ENCODE peak calls at places on chromosome 3, in ten cellular contexts. One of them, this sample, is unnamed.
A peak's percentile ranks its signal among the peaks of the same experiment; 100 is the strongest.

GRCh38 chr3:43161684-43162512 is 56.0 kb upstream of the POMGNT2 start:
- DNase-seq in neuronal stem cell: no peak
- DNase-seq in colonic mucosa: no peak
- DNase-seq in mammary epithelial cell: no peak
- DNase-seq in body of pancreas: no peak
- DNase-seq in OCI-LY7: peak; percentile 29
- DNase-seq in substantia nigra: no peak
- DNase-seq in upper lobe of right lung: no peak
- DNase-seq in ovary: no peak
- DNase-seq in dorsolateral prefrontal cortex: no peak
- DNase-seq in this sample: no peak

GRCh38 chr3:99767341-99767740 is 50.3 kb upstream of the CMSS1 start:
- DNase-seq in neuronal stem cell: no peak
- DNase-seq in colonic mucosa: no peak
- DNase-seq in mammary epithelial cell: no peak
- DNase-seq in body of pancreas: no peak
- DNase-seq in OCI-LY7: no peak
- DNase-seq in substantia nigra: no peak
- DNase-seq in upper lobe of right lung: no peak
- DNase-seq in ovary: no peak
- DNase-seq in dorsolateral prefrontal cortex: no peak
- DNase-seq in this sample: no peak

GRCh38 chr3:176867681-176868663 is 329.3 kb downstream of the TBL1XR1 start:
- DNase-seq in neuronal stem cell: no peak
- DNase-seq in colonic mucosa: peak; percentile 71
- DNase-seq in mammary epithelial cell: peak; percentile 68
- DNase-seq in body of pancreas: peak; percentile 38
- DNase-seq in OCI-LY7: no peak
- DNase-seq in substantia nigra: no peak
- DNase-seq in upper lobe of right lung: no peak
- DNase-seq in ovary: no peak
- DNase-seq in dorsolateral prefrontal cortex: no peak
- DNase-seq in this sample: no peak

GRCh38 chr3:33202581-33203457 is 15.8 kb downstream of the SUSD5 start:
- DNase-seq in neuronal stem cell: no peak
- DNase-seq in colonic mucosa: no peak
- DNase-seq in mammary epithelial cell: no peak
- DNase-seq in body of pancreas: no peak
- DNase-seq in OCI-LY7: no peak
- DNase-seq in substantia nigra: no peak
- DNase-seq in upper lobe of right lung: peak; percentile 68
- DNase-seq in ovary: no peak
- DNase-seq in dorsolateral prefrontal cortex: peak; percentile 63
- DNase-seq in this sample: no peak

GRCh38 chr3:30135190-30135589 is 471.2 kb upstream of the TGFBR2 start:
- DNase-seq in neuronal stem cell: no peak
- DNase-seq in colonic mucosa: no peak
- DNase-seq in mammary epithelial cell: no peak
- DNase-seq in body of pancreas: no peak
- DNase-seq in OCI-LY7: peak; percentile 22
- DNase-seq in substantia nigra: no peak
- DNase-seq in upper lobe of right lung: no peak
- DNase-seq in ovary: no peak
- DNase-seq in dorsolateral prefrontal cortex: no peak
- DNase-seq in this sample: no peak

GRCh38 chr3:31462050-31462569 is 70.6 kb upstream of the STT3B start:
- DNase-seq in neuronal stem cell: no peak
- DNase-seq in colonic mucosa: peak; percentile 47
- DNase-seq in mammary epithelial cell: peak; percentile 33
- DNase-seq in body of pancreas: no peak
- DNase-seq in OCI-LY7: peak; percentile 78
- DNase-seq in substantia nigra: no peak
- DNase-seq in upper lobe of right lung: no peak
- DNase-seq in ovary: no peak
- DNase-seq in dorsolateral prefrontal cortex: no peak
- DNase-seq in this sample: no peak

GRCh38 chr3:52683611-52684010 is 2.1 kb downstream of the PBRM1 start:
- DNase-seq in neuronal stem cell: no peak
- DNase-seq in colonic mucosa: no peak
- DNase-seq in mammary epithelial cell: no peak
- DNase-seq in body of pancreas: no peak
- DNase-seq in OCI-LY7: no peak
- DNase-seq in substantia nigra: no peak
- DNase-seq in upper lobe of right lung: peak; percentile 89
- DNase-seq in ovary: no peak
- DNase-seq in dorsolateral prefrontal cortex: no peak
- DNase-seq in this sample: no peak

GRCh38 chr3:4841783-4842440 is 137.3 kb upstream of the BHLHE40 start:
- DNase-seq in neuronal stem cell: no peak
- DNase-seq in colonic mucosa: no peak
- DNase-seq in mammary epithelial cell: peak; percentile 34
- DNase-seq in body of pancreas: no peak
- DNase-seq in OCI-LY7: no peak
- DNase-seq in substantia nigra: no peak
- DNase-seq in upper lobe of right lung: no peak
- DNase-seq in ovary: no peak
- DNase-seq in dorsolateral prefrontal cortex: no peak
- DNase-seq in this sample: no peak

GRCh38 chr3:101695779-101696372 is 9.4 kb upstream of the RPL24 start:
- DNase-seq in neuronal stem cell: peak; percentile 65
- DNase-seq in colonic mucosa: peak; percentile 45
- DNase-seq in mammary epithelial cell: peak; percentile 38
- DNase-seq in body of pancreas: no peak
- DNase-seq in OCI-LY7: peak; percentile 81
- DNase-seq in substantia nigra: no peak
- DNase-seq in upper lobe of right lung: no peak
- DNase-seq in ovary: no peak
- DNase-seq in dorsolateral prefrontal cortex: peak; percentile 57
- DNase-seq in this sample: no peak

GRCh38 chr3:37996785-37997301 is 6.3 kb downstream of the VILL start:
- DNase-seq in neuronal stem cell: peak; percentile 74
- DNase-seq in colonic mucosa: peak; percentile 91
- DNase-seq in mammary epithelial cell: peak; percentile 75
- DNase-seq in body of pancreas: peak; percentile 88
- DNase-seq in OCI-LY7: peak; percentile 84
- DNase-seq in substantia nigra: no peak
- DNase-seq in upper lobe of right lung: peak; percentile 73
- DNase-seq in ovary: peak; percentile 63
- DNase-seq in dorsolateral prefrontal cortex: peak; percentile 81
- DNase-seq in this sample: peak; percentile 64

GRCh38 chr3:73513260-73513659 is 111.5 kb downstream of the PDZRN3 start:
- DNase-seq in neuronal stem cell: no peak
- DNase-seq in colonic mucosa: peak; percentile 96
- DNase-seq in mammary epithelial cell: no peak
- DNase-seq in body of pancreas: peak; percentile 81
- DNase-seq in OCI-LY7: no peak
- DNase-seq in substantia nigra: no peak
- DNase-seq in upper lobe of right lung: no peak
- DNase-seq in ovary: no peak
- DNase-seq in dorsolateral prefrontal cortex: no peak
- DNase-seq in this sample: no peak

GRCh38 chr3:106542101-106542769 is 673.4 kb upstream of the CBLB start:
- DNase-seq in neuronal stem cell: peak; percentile 29
- DNase-seq in colonic mucosa: no peak
- DNase-seq in mammary epithelial cell: peak; percentile 25
- DNase-seq in body of pancreas: no peak
- DNase-seq in OCI-LY7: no peak
- DNase-seq in substantia nigra: no peak
- DNase-seq in upper lobe of right lung: no peak
- DNase-seq in ovary: no peak
- DNase-seq in dorsolateral prefrontal cortex: no peak
- DNase-seq in this sample: no peak

GRCh38 chr3:143120716-143121239 is 1.2 kb downstream of the CHST2 start:
- DNase-seq in neuronal stem cell: peak; percentile 32
- DNase-seq in colonic mucosa: peak; percentile 22
- DNase-seq in mammary epithelial cell: peak; percentile 40
- DNase-seq in body of pancreas: peak; percentile 12
- DNase-seq in OCI-LY7: no peak
- DNase-seq in substantia nigra: no peak
- DNase-seq in upper lobe of right lung: peak; percentile 68
- DNase-seq in ovary: no peak
- DNase-seq in dorsolateral prefrontal cortex: no peak
- DNase-seq in this sample: no peak

GRCh38 chr3:73100734-73101550 is 39.5 kb downstream of the EBLN2 start:
- DNase-seq in neuronal stem cell: peak; percentile 91
- DNase-seq in colonic mucosa: peak; percentile 89
- DNase-seq in mammary epithelial cell: peak; percentile 61
- DNase-seq in body of pancreas: peak; percentile 90
- DNase-seq in OCI-LY7: peak; percentile 78
- DNase-seq in substantia nigra: peak; percentile 29
- DNase-seq in upper lobe of right lung: peak; percentile 67
- DNase-seq in ovary: peak; percentile 82
- DNase-seq in dorsolateral prefrontal cortex: peak; percentile 94
- DNase-seq in this sample: peak; percentile 89

GRCh38 chr3:151476344-151477018 is 15.6 kb upstream of the IGSF10 start:
- DNase-seq in neuronal stem cell: no peak
- DNase-seq in colonic mucosa: no peak
- DNase-seq in mammary epithelial cell: no peak
- DNase-seq in body of pancreas: no peak
- DNase-seq in OCI-LY7: no peak
- DNase-seq in substantia nigra: no peak
- DNase-seq in upper lobe of right lung: no peak
- DNase-seq in ovary: no peak
- DNase-seq in dorsolateral prefrontal cortex: no peak
- DNase-seq in this sample: no peak

DNA sequence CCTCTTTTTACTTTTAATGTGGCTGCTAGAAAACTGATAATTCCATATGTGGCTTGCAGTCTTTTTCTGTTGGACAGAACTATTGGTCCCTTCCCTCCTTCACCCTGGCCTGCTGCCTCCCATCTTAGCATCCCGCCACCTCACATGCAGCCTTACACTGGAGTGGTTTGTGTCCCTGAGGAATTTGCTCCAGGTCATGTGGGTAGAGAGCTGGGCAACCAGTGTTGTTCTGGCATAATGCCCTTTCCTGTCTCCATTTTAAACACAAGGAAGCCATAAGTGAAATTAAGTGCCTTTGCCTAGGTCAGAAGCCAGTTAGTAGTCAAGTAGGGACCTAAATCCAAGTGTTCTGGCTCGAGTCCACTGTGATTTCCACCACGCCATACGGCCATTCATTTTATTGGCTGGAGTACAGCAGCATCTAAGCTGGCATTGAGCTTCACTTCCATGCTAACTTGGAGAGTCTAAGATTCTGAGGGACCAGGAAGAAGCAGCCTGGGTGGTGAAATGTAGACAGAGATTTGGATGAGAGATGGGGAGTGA is 46.0 kb upstream of the PLXNA1 start:
- DNase-seq in neuronal stem cell: no peak
- DNase-seq in colonic mucosa: no peak
- DNase-seq in mammary epithelial cell: no peak
- DNase-seq in body of pancreas: no peak
- DNase-seq in OCI-LY7: no peak
- DNase-seq in substantia nigra: no peak
- DNase-seq in upper lobe of right lung: no peak
- DNase-seq in ovary: no peak
- DNase-seq in dorsolateral prefrontal cortex: no peak
- DNase-seq in this sample: no peak
- H3K27ac ChIP-seq in neuronal stem cell: no peak overlapping the region
- H3K27ac ChIP-seq in colonic mucosa: no peak overlapping the region
- H3K27ac ChIP-seq in mammary epithelial cell: no peak overlapping the region
- H3K27ac ChIP-seq in body of pancreas: no peak overlapping the region
- H3K27ac ChIP-seq in OCI-LY7: no peak overlapping the region
- H3K27ac ChIP-seq in substantia nigra: no peak overlapping the region
- H3K27ac ChIP-seq in upper lobe of right lung: no peak overlapping the region
- H3K27ac ChIP-seq in ovary: no peak overlapping the region
- H3K27ac ChIP-seq in dorsolateral prefrontal cortex: no peak overlapping the region
- H3K27ac ChIP-seq in this sample: no peak overlapping the region

GRCh38 chr3:136858381-136858780 is 3.6 kb upstream of the NCK1 start:
- DNase-seq in neuronal stem cell: no peak
- DNase-seq in colonic mucosa: no peak
- DNase-seq in mammary epithelial cell: no peak
- DNase-seq in body of pancreas: no peak
- DNase-seq in OCI-LY7: no peak
- DNase-seq in substantia nigra: no peak
- DNase-seq in upper lobe of right lung: no peak
- DNase-seq in ovary: no peak
- DNase-seq in dorsolateral prefrontal cortex: no peak
- DNase-seq in this sample: no peak

GRCh38 chr3:136861890-136862610 is at the start of gene NCK1:
- DNase-seq in neuronal stem cell: peak; percentile 96
- DNase-seq in colonic mucosa: peak; percentile 99
- DNase-seq in mammary epithelial cell: peak; percentile 99
- DNase-seq in body of pancreas: peak; percentile 98
- DNase-seq in OCI-LY7: peak; percentile 98
- DNase-seq in substantia nigra: peak; percentile 94
- DNase-seq in upper lobe of right lung: peak; percentile 100
- DNase-seq in ovary: peak; percentile 95
- DNase-seq in dorsolateral prefrontal cortex: peak; percentile 99
- DNase-seq in this sample: peak; percentile 98

GRCh38 chr3:136860541-136860940 is 1.5 kb upstream of the NCK1 start:
- DNase-seq in neuronal stem cell: peak; percentile 54
- DNase-seq in colonic mucosa: no peak
- DNase-seq in mammary epithelial cell: no peak
- DNase-seq in body of pancreas: no peak
- DNase-seq in OCI-LY7: peak; percentile 40
- DNase-seq in substantia nigra: no peak
- DNase-seq in upper lobe of right lung: no peak
- DNase-seq in ovary: no peak
- DNase-seq in dorsolateral prefrontal cortex: no peak
- DNase-seq in this sample: no peak

GRCh38 chr3:136862953-136863352 is 945 bp downstream of the NCK1 start:
- DNase-seq in neuronal stem cell: no peak
- DNase-seq in colonic mucosa: no peak
- DNase-seq in mammary epithelial cell: no peak
- DNase-seq in body of pancreas: no peak
- DNase-seq in OCI-LY7: no peak
- DNase-seq in substantia nigra: no peak
- DNase-seq in upper lobe of right lung: no peak
- DNase-seq in ovary: no peak
- DNase-seq in dorsolateral prefrontal cortex: no peak
- DNase-seq in this sample: no peak

GRCh38 chr3:136862611-136862951 is 573 bp downstream of the NCK1 start:
- DNase-seq in neuronal stem cell: no peak
- DNase-seq in colonic mucosa: peak; percentile 69
- DNase-seq in mammary epithelial cell: peak; percentile 77
- DNase-seq in body of pancreas: peak; percentile 75
- DNase-seq in OCI-LY7: peak; percentile 68
- DNase-seq in substantia nigra: no peak
- DNase-seq in upper lobe of right lung: peak; percentile 86
- DNase-seq in ovary: peak; percentile 63
- DNase-seq in dorsolateral prefrontal cortex: peak; percentile 12
- DNase-seq in this sample: peak; percentile 46
- H3K27ac ChIP-seq in neuronal stem cell: peak overlapping the region; percentile 95
- H3K27ac ChIP-seq in colonic mucosa: peak overlapping the region; percentile 98
- H3K27ac ChIP-seq in mammary epithelial cell: peak overlapping the region; percentile 77
- H3K27ac ChIP-seq in body of pancreas: peak overlapping the region; percentile 73
- H3K27ac ChIP-seq in OCI-LY7: peak overlapping the region; percentile 91
- H3K27ac ChIP-seq in substantia nigra: peak overlapping the region; percentile 85
- H3K27ac ChIP-seq in upper lobe of right lung: peak overlapping the region; percentile 96
- H3K27ac ChIP-seq in ovary: peak overlapping the region; percentile 83
- H3K27ac ChIP-seq in dorsolateral prefrontal cortex: peak overlapping the region; percentile 93
- H3K27ac ChIP-seq in this sample: peak overlapping the region; percentile 98

GRCh38 chr3:170044280-170044679 is 6.5 kb downstream of the GPR160 start:
- DNase-seq in neuronal stem cell: no peak
- DNase-seq in colonic mucosa: no peak
- DNase-seq in mammary epithelial cell: no peak
- DNase-seq in body of pancreas: no peak
- DNase-seq in OCI-LY7: no peak
- DNase-seq in substantia nigra: no peak
- DNase-seq in upper lobe of right lung: no peak
- DNase-seq in ovary: no peak
- DNase-seq in dorsolateral prefrontal cortex: no peak
- DNase-seq in this sample: no peak
- H3K27ac ChIP-seq in neuronal stem cell: no peak overlapping the region
- H3K27ac ChIP-seq in colonic mucosa: peak overlapping the region; percentile 89
- H3K27ac ChIP-seq in mammary epithelial cell: no peak overlapping the region
- H3K27ac ChIP-seq in body of pancreas: no peak overlapping the region
- H3K27ac ChIP-seq in OCI-LY7: peak overlapping the region; percentile 98
- H3K27ac ChIP-seq in substantia nigra: no peak overlapping the region
- H3K27ac ChIP-seq in upper lobe of right lung: peak overlapping the region; percentile 68
- H3K27ac ChIP-seq in ovary: no peak overlapping the region
- H3K27ac ChIP-seq in dorsolateral prefrontal cortex: no peak overlapping the region
- H3K27ac ChIP-seq in this sample: peak overlapping the region; percentile 72

GRCh38 chr3:122004123-122004522 is 17.9 kb downstream of the ILDR1 start:
- DNase-seq in neuronal stem cell: no peak
- DNase-seq in colonic mucosa: no peak
- DNase-seq in mammary epithelial cell: no peak
- DNase-seq in body of pancreas: no peak
- DNase-seq in OCI-LY7: no peak
- DNase-seq in substantia nigra: no peak
- DNase-seq in upper lobe of right lung: no peak
- DNase-seq in ovary: no peak
- DNase-seq in dorsolateral prefrontal cortex: no peak
- DNase-seq in this sample: no peak
- H3K27ac ChIP-seq in neuronal stem cell: no peak overlapping the region
- H3K27ac ChIP-seq in colonic mucosa: no peak overlapping the region
- H3K27ac ChIP-seq in mammary epithelial cell: no peak overlapping the region
- H3K27ac ChIP-seq in body of pancreas: no peak overlapping the region
- H3K27ac ChIP-seq in OCI-LY7: peak overlapping the region; percentile 59
- H3K27ac ChIP-seq in substantia nigra: no peak overlapping the region
- H3K27ac ChIP-seq in upper lobe of right lung: no peak overlapping the region
- H3K27ac ChIP-seq in ovary: no peak overlapping the region
- H3K27ac ChIP-seq in dorsolateral prefrontal cortex: no peak overlapping the region
- H3K27ac ChIP-seq in this sample: no peak overlapping the region